ENCODE peak calls at places on chromosome 19, in nine cellular contexts. One of them, this sample, is unnamed. For H3K9me3, the result is how much of the 10 kb centered on the place peaks cover.

GRCh38 chr19:42247631-42248199 is 5.3 kb upstream of the GSK3A start:
- DNase-seq in stomach: no peak
- DNase-seq in breast epithelium: no peak
- DNase-seq in spleen: no peak
- DNase-seq in HCT116: no peak
- DNase-seq in suprapubic skin: no peak
- DNase-seq in H1: no peak
- DNase-seq in prostate gland: no peak
- DNase-seq in K562: no peak
- DNase-seq in this sample: no peak

GRCh38 chr19:16828990-16829821 is at the start of gene SIN3B:
- DNase-seq in stomach: peak
- DNase-seq in breast epithelium: peak
- DNase-seq in spleen: peak
- DNase-seq in HCT116: peak
- DNase-seq in suprapubic skin: peak
- DNase-seq in H1: peak
- DNase-seq in prostate gland: peak
- DNase-seq in K562: peak
- DNase-seq in this sample: peak

GRCh38 chr19:18591735-18592385 is 3.3 kb downstream of the REX1BD start:
- DNase-seq in stomach: no peak
- DNase-seq in breast epithelium: no peak
- DNase-seq in spleen: no peak
- DNase-seq in HCT116: no peak
- DNase-seq in suprapubic skin: no peak
- DNase-seq in H1: no peak
- DNase-seq in prostate gland: no peak
- DNase-seq in K562: no peak
- DNase-seq in this sample: peak

GRCh38 chr19:55624109-55625003 is at the start of gene ZNF784:
- DNase-seq in stomach: peak
- DNase-seq in breast epithelium: peak
- DNase-seq in spleen: peak
- DNase-seq in HCT116: peak
- DNase-seq in suprapubic skin: peak
- DNase-seq in H1: peak
- DNase-seq in prostate gland: peak
- DNase-seq in K562: peak
- DNase-seq in this sample: peak

GRCh38 chr19:3335431-3336350 is 30.7 kb upstream of the NFIC start:
- DNase-seq in stomach: peak
- DNase-seq in breast epithelium: no peak
- DNase-seq in spleen: no peak
- DNase-seq in HCT116: no peak
- DNase-seq in suprapubic skin: no peak
- DNase-seq in H1: no peak
- DNase-seq in prostate gland: no peak
- DNase-seq in K562: no peak
- DNase-seq in this sample: peak

GRCh38 chr19:51687791-51688664 is 5.1 kb upstream of the SPACA6 start:
- DNase-seq in stomach: peak
- DNase-seq in breast epithelium: peak
- DNase-seq in spleen: peak
- DNase-seq in HCT116: no peak
- DNase-seq in suprapubic skin: no peak
- DNase-seq in H1: no peak
- DNase-seq in prostate gland: no peak
- DNase-seq in K562: peak
- DNase-seq in this sample: peak

GRCh38 chr19:5867201-5868136 is 2.9 kb downstream of the FUT5 start:
- DNase-seq in stomach: no peak
- DNase-seq in breast epithelium: no peak
- DNase-seq in spleen: no peak
- DNase-seq in HCT116: no peak
- DNase-seq in suprapubic skin: no peak
- DNase-seq in H1: no peak
- DNase-seq in prostate gland: no peak
- DNase-seq in K562: no peak
- DNase-seq in this sample: no peak

GRCh38 chr19:47186337-47187022 is 44.5 kb downstream of the BBC3 start:
- DNase-seq in stomach: no peak
- DNase-seq in breast epithelium: no peak
- DNase-seq in spleen: peak
- DNase-seq in HCT116: no peak
- DNase-seq in suprapubic skin: no peak
- DNase-seq in H1: no peak
- DNase-seq in prostate gland: no peak
- DNase-seq in K562: no peak
- DNase-seq in this sample: no peak

GRCh38 chr19:14147797-14148605 is 11.6 kb upstream of the ASF1B start:
- DNase-seq in stomach: peak
- DNase-seq in breast epithelium: peak
- DNase-seq in spleen: peak
- DNase-seq in HCT116: peak
- DNase-seq in suprapubic skin: no peak
- DNase-seq in H1: no peak
- DNase-seq in prostate gland: peak
- DNase-seq in K562: peak
- DNase-seq in this sample: peak

GRCh38 chr19:17243854-17244617 is 1.7 kb downstream of the NR2F6 start:
- DNase-seq in stomach: peak
- DNase-seq in breast epithelium: no peak
- DNase-seq in spleen: no peak
- DNase-seq in HCT116: no peak
- DNase-seq in suprapubic skin: no peak
- DNase-seq in H1: no peak
- DNase-seq in prostate gland: no peak
- DNase-seq in K562: peak
- DNase-seq in this sample: peak

GRCh38 chr19:5214371-5214770 is 126.2 kb downstream of the PTPRS start:
- DNase-seq in stomach: no peak
- DNase-seq in breast epithelium: no peak
- DNase-seq in spleen: no peak
- DNase-seq in HCT116: no peak
- DNase-seq in suprapubic skin: no peak
- DNase-seq in H1: no peak
- DNase-seq in prostate gland: no peak
- DNase-seq in K562: no peak
- DNase-seq in this sample: no peak

GRCh38 chr19:40347476-40348124 is 597 bp downstream of the C19orf47 start:
- DNase-seq in stomach: no peak
- DNase-seq in breast epithelium: no peak
- DNase-seq in spleen: peak
- DNase-seq in HCT116: no peak
- DNase-seq in suprapubic skin: no peak
- DNase-seq in H1: no peak
- DNase-seq in prostate gland: no peak
- DNase-seq in K562: no peak
- DNase-seq in this sample: no peak

GRCh38 chr19:30857966-30858490 is 485.8 kb downstream of the ZNF536 start:
- DNase-seq in stomach: no peak
- DNase-seq in breast epithelium: no peak
- DNase-seq in spleen: no peak
- DNase-seq in HCT116: no peak
- DNase-seq in suprapubic skin: no peak
- DNase-seq in H1: no peak
- DNase-seq in prostate gland: no peak
- DNase-seq in K562: no peak
- DNase-seq in this sample: no peak
- TF ChIP-seq POLR2AphosphoS5 in stomach: no peak
- TF ChIP-seq POLR2AphosphoS5 in breast epithelium: no peak
- TF ChIP-seq POLR2AphosphoS5 in spleen: no peak
- TF ChIP-seq POLR2AphosphoS5 in HCT116: no peak
- TF ChIP-seq POLR2AphosphoS5 in suprapubic skin: no peak
- TF ChIP-seq POLR2AphosphoS5 in H1: no peak
- TF ChIP-seq POLR2AphosphoS5 in prostate gland: no peak
- TF ChIP-seq POLR2AphosphoS5 in K562: no peak
- TF ChIP-seq POLR2AphosphoS5 in this sample: no peak

GRCh38 chr19:44258835-44259413 is 762 bp upstream of the ZNF233 start:
- DNase-seq in stomach: no peak
- DNase-seq in breast epithelium: no peak
- DNase-seq in spleen: no peak
- DNase-seq in HCT116: no peak
- DNase-seq in suprapubic skin: no peak
- DNase-seq in H1: no peak
- DNase-seq in prostate gland: no peak
- DNase-seq in K562: no peak
- DNase-seq in this sample: no peak

GRCh38 chr19:44260343-44260681 is 626 bp downstream of the ZNF233 start:
- DNase-seq in stomach: no peak
- DNase-seq in breast epithelium: no peak
- DNase-seq in spleen: no peak
- DNase-seq in HCT116: no peak
- DNase-seq in suprapubic skin: no peak
- DNase-seq in H1: no peak
- DNase-seq in prostate gland: no peak
- DNase-seq in K562: no peak
- DNase-seq in this sample: no peak

GRCh38 chr19:44258139-44258538 is 1.5 kb upstream of the ZNF233 start:
- DNase-seq in stomach: no peak
- DNase-seq in breast epithelium: no peak
- DNase-seq in spleen: no peak
- DNase-seq in HCT116: no peak
- DNase-seq in suprapubic skin: no peak
- DNase-seq in H1: no peak
- DNase-seq in prostate gland: no peak
- DNase-seq in K562: no peak
- DNase-seq in this sample: no peak

GRCh38 chr19:44255705-44256411 is 3.8 kb upstream of the ZNF233 start:
- DNase-seq in stomach: no peak
- DNase-seq in breast epithelium: no peak
- DNase-seq in spleen: no peak
- DNase-seq in HCT116: no peak
- DNase-seq in suprapubic skin: no peak
- DNase-seq in H1: no peak
- DNase-seq in prostate gland: no peak
- DNase-seq in K562: no peak
- DNase-seq in this sample: no peak

DNA sequence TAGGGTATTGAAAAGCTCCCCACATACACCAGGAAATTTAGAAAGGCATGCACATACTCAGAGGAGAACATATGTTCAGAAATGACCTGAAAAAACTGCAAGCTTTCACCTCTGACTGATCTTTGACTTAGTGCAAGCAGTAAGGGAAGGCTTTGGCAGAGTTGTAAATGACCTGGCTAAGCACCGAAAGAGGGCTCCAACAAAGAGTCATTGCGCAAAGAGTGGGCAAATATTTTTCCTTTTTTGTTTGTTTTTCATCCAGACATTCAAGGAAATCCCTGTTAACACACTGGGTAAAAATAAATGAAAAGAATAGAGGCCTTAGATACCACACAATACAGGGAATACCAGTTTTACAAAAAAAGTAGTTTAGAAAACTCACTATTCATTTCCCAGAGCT is 5.2 kb upstream of the ZNF233 start:
- DNase-seq in stomach: no peak
- DNase-seq in breast epithelium: no peak
- DNase-seq in spleen: no peak
- DNase-seq in HCT116: no peak
- DNase-seq in suprapubic skin: no peak
- DNase-seq in H1: no peak
- DNase-seq in prostate gland: no peak
- DNase-seq in K562: no peak
- DNase-seq in this sample: no peak
- H3K9me3 ChIP-seq in stomach: half or more
- H3K9me3 ChIP-seq in breast epithelium: half or more
- H3K9me3 ChIP-seq in spleen: half or more
- H3K9me3 ChIP-seq in HCT116: under half
- H3K9me3 ChIP-seq in suprapubic skin: half or more
- H3K9me3 ChIP-seq in H1: under half
- H3K9me3 ChIP-seq in prostate gland: under half
- H3K9me3 ChIP-seq in K562: under half
- H3K9me3 ChIP-seq in this sample: half or more

GRCh38 chr19:58265100-58265499 is 13.7 kb upstream of the ZNF8 start:
- DNase-seq in stomach: no peak
- DNase-seq in breast epithelium: no peak
- DNase-seq in spleen: no peak
- DNase-seq in HCT116: no peak
- DNase-seq in suprapubic skin: no peak
- DNase-seq in H1: no peak
- DNase-seq in prostate gland: no peak
- DNase-seq in K562: no peak
- DNase-seq in this sample: no peak

GRCh38 chr19:58262922-58263296 is 15.8 kb upstream of the ZNF8 start:
- DNase-seq in stomach: no peak
- DNase-seq in breast epithelium: no peak
- DNase-seq in spleen: no peak
- DNase-seq in HCT116: no peak
- DNase-seq in suprapubic skin: no peak
- DNase-seq in H1: no peak
- DNase-seq in prostate gland: no peak
- DNase-seq in K562: no peak
- DNase-seq in this sample: no peak

GRCh38 chr19:58261600-58261967 is 17.2 kb upstream of the ZNF8 start:
- DNase-seq in stomach: no peak
- DNase-seq in breast epithelium: no peak
- DNase-seq in spleen: no peak
- DNase-seq in HCT116: no peak
- DNase-seq in suprapubic skin: no peak
- DNase-seq in H1: no peak
- DNase-seq in prostate gland: no peak
- DNase-seq in K562: no peak
- DNase-seq in this sample: no peak

GRCh38 chr19:58261968-58262921 is 16.5 kb upstream of the ZNF8 start:
- DNase-seq in stomach: no peak
- DNase-seq in breast epithelium: no peak
- DNase-seq in spleen: no peak
- DNase-seq in HCT116: no peak
- DNase-seq in suprapubic skin: no peak
- DNase-seq in H1: no peak
- DNase-seq in prostate gland: no peak
- DNase-seq in K562: no peak
- DNase-seq in this sample: no peak
- TF ChIP-seq POLR2AphosphoS5 in stomach: no peak
- TF ChIP-seq POLR2AphosphoS5 in breast epithelium: no peak
- TF ChIP-seq POLR2AphosphoS5 in spleen: no peak
- TF ChIP-seq POLR2AphosphoS5 in HCT116: no peak
- TF ChIP-seq POLR2AphosphoS5 in suprapubic skin: no peak
- TF ChIP-seq POLR2AphosphoS5 in H1: no peak
- TF ChIP-seq POLR2AphosphoS5 in prostate gland: no peak
- TF ChIP-seq POLR2AphosphoS5 in K562: no peak
- TF ChIP-seq POLR2AphosphoS5 in this sample: no peak

DNA sequence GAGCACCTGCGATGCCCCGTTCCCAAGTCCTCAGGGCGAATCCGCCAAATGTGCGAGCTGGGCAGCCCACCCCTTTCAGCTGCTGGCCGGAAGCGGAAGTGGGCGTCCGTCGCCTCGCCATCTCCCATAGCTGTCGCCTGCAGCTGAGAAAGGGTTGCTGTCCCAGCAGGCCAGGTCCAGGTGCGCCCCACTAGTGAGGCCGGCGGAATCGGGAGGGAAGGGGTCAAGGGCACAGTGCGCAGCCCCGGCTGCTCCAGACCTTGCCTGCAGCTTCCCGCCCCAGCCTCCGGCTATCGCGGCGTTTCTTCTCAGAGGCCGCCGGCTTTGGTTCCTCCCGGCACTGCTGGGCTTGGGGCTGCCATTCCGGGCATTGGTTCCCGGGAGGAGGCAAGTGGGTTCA is at the start of gene ZNF177:
- DNase-seq in stomach: no peak
- DNase-seq in breast epithelium: no peak
- DNase-seq in spleen: no peak
- DNase-seq in HCT116: no peak
- DNase-seq in suprapubic skin: no peak
- DNase-seq in H1: no peak
- DNase-seq in prostate gland: no peak
- DNase-seq in K562: peak
- DNase-seq in this sample: peak
- H3K9me3 ChIP-seq in stomach: half or more
- H3K9me3 ChIP-seq in breast epithelium: half or more
- H3K9me3 ChIP-seq in spleen: half or more
- H3K9me3 ChIP-seq in HCT116: under half
- H3K9me3 ChIP-seq in suprapubic skin: half or more
- H3K9me3 ChIP-seq in H1: half or more
- H3K9me3 ChIP-seq in prostate gland: under half
- H3K9me3 ChIP-seq in K562: under half
- H3K9me3 ChIP-seq in this sample: under half